ENCODE peak calls at places on chromosome 20, in six cellular contexts. One of them, this sample, is unnamed.

GRCh38 chr20:15760217-15760567 is 813.1 kb downstream of the KIF16B start:
- DNase-seq in T-helper 1 cell: no peak
- DNase-seq in pulmonary artery endothelial cell: no peak
- DNase-seq in AG09319: no peak
- DNase-seq in MCF 10A: no peak
- DNase-seq in CD4-positive, alpha-beta T cell: no peak
- DNase-seq in this sample: no peak

GRCh38 chr20:52192296-52193007 is 873 bp upstream of the ZFP64 start:
- DNase-seq in AG09319: no peak
- DNase-seq in MCF 10A: peak
- DNase-seq in CD4-positive, alpha-beta T cell: no peak
- DNase-seq in pulmonary artery endothelial cell: no peak
- DNase-seq in T-helper 1 cell: no peak
- DNase-seq in this sample: peak

GRCh38 chr20:46176744-46177378 is 58.7 kb downstream of the CD40 start:
- DNase-seq in MCF 10A: no peak
- DNase-seq in T-helper 1 cell: no peak
- DNase-seq in CD4-positive, alpha-beta T cell: no peak
- DNase-seq in AG09319: no peak
- DNase-seq in pulmonary artery endothelial cell: no peak
- DNase-seq in this sample: no peak

GRCh38 chr20:54122189-54122588 is 51.6 kb downstream of the CYP24A1 start:
- DNase-seq in MCF 10A: peak
- DNase-seq in CD4-positive, alpha-beta T cell: no peak
- DNase-seq in AG09319: no peak
- DNase-seq in T-helper 1 cell: no peak
- DNase-seq in pulmonary artery endothelial cell: no peak
- DNase-seq in this sample: no peak

GRCh38 chr20:54397292-54398155 is 77.9 kb upstream of the DOK5 start:
- DNase-seq in MCF 10A: no peak
- DNase-seq in T-helper 1 cell: no peak
- DNase-seq in pulmonary artery endothelial cell: no peak
- DNase-seq in CD4-positive, alpha-beta T cell: no peak
- DNase-seq in AG09319: no peak
- DNase-seq in this sample: no peak

GRCh38 chr20:50848341-50848808 is 53.5 kb downstream of the BCAS4 start:
- DNase-seq in pulmonary artery endothelial cell: no peak
- DNase-seq in MCF 10A: peak
- DNase-seq in CD4-positive, alpha-beta T cell: no peak
- DNase-seq in AG09319: no peak
- DNase-seq in T-helper 1 cell: no peak
- DNase-seq in this sample: peak

GRCh38 chr20:10739575-10739974 is 65.8 kb upstream of the JAG1 start:
- DNase-seq in CD4-positive, alpha-beta T cell: no peak
- DNase-seq in MCF 10A: peak
- DNase-seq in AG09319: no peak
- DNase-seq in T-helper 1 cell: no peak
- DNase-seq in pulmonary artery endothelial cell: no peak
- DNase-seq in this sample: no peak

GRCh38 chr20:29878281-29878741 is 1379.2 kb upstream of the DEFB115 start:
- DNase-seq in CD4-positive, alpha-beta T cell: no peak
- DNase-seq in pulmonary artery endothelial cell: no peak
- DNase-seq in MCF 10A: no peak
- DNase-seq in AG09319: no peak
- DNase-seq in T-helper 1 cell: no peak
- DNase-seq in this sample: no peak

GRCh38 chr20:62728028-62728780 is 19.6 kb downstream of the NTSR1 start:
- DNase-seq in pulmonary artery endothelial cell: no peak
- DNase-seq in T-helper 1 cell: no peak
- DNase-seq in CD4-positive, alpha-beta T cell: no peak
- DNase-seq in MCF 10A: no peak
- DNase-seq in AG09319: no peak
- DNase-seq in this sample: no peak

GRCh38 chr20:8246153-8246552 is 114.1 kb downstream of the PLCB1 start:
- DNase-seq in pulmonary artery endothelial cell: no peak
- DNase-seq in CD4-positive, alpha-beta T cell: no peak
- DNase-seq in AG09319: no peak
- DNase-seq in MCF 10A: no peak
- DNase-seq in T-helper 1 cell: no peak
- DNase-seq in this sample: no peak

GRCh38 chr20:24616258-24617079 is 147.0 kb downstream of the SYNDIG1 start:
- DNase-seq in pulmonary artery endothelial cell: no peak
- DNase-seq in AG09319: no peak
- DNase-seq in T-helper 1 cell: no peak
- DNase-seq in MCF 10A: no peak
- DNase-seq in CD4-positive, alpha-beta T cell: no peak
- DNase-seq in this sample: no peak

GRCh38 chr20:15196580-15197255 is 859.3 kb upstream of the FLRT3 start:
- DNase-seq in MCF 10A: no peak
- DNase-seq in CD4-positive, alpha-beta T cell: no peak
- DNase-seq in AG09319: no peak
- DNase-seq in pulmonary artery endothelial cell: no peak
- DNase-seq in T-helper 1 cell: no peak
- DNase-seq in this sample: no peak

GRCh38 chr20:53608456-53609413 is 15.1 kb upstream of the ZNF217 start:
- DNase-seq in pulmonary artery endothelial cell: no peak
- DNase-seq in CD4-positive, alpha-beta T cell: peak
- DNase-seq in AG09319: no peak
- DNase-seq in T-helper 1 cell: peak
- DNase-seq in MCF 10A: no peak
- DNase-seq in this sample: no peak

GRCh38 chr20:31710423-31711250 is 12.0 kb downstream of the BCL2L1 start:
- DNase-seq in pulmonary artery endothelial cell: no peak
- DNase-seq in AG09319: no peak
- DNase-seq in MCF 10A: peak
- DNase-seq in T-helper 1 cell: no peak
- DNase-seq in CD4-positive, alpha-beta T cell: no peak
- DNase-seq in this sample: no peak

GRCh38 chr20:57264908-57265648 is 1.4 kb downstream of the BMP7 start:
- DNase-seq in AG09319: no peak
- DNase-seq in T-helper 1 cell: no peak
- DNase-seq in CD4-positive, alpha-beta T cell: no peak
- DNase-seq in MCF 10A: no peak
- DNase-seq in pulmonary artery endothelial cell: no peak
- DNase-seq in this sample: peak

GRCh38 chr20:45117581-45117980 is 2.6 kb upstream of the WFDC5 start:
- DNase-seq in AG09319: no peak
- DNase-seq in pulmonary artery endothelial cell: no peak
- DNase-seq in CD4-positive, alpha-beta T cell: no peak
- DNase-seq in MCF 10A: no peak
- DNase-seq in T-helper 1 cell: no peak
- DNase-seq in this sample: no peak

GRCh38 chr20:15789083-15789482 is 784.2 kb downstream of the KIF16B start:
- DNase-seq in pulmonary artery endothelial cell: no peak
- DNase-seq in CD4-positive, alpha-beta T cell: no peak
- DNase-seq in T-helper 1 cell: no peak
- DNase-seq in AG09319: no peak
- DNase-seq in MCF 10A: no peak
- DNase-seq in this sample: no peak

GRCh38 chr20:549720-550496 is 6.3 kb upstream of the CSNK2A1 start:
- DNase-seq in MCF 10A: no peak
- DNase-seq in pulmonary artery endothelial cell: no peak
- DNase-seq in T-helper 1 cell: no peak
- DNase-seq in CD4-positive, alpha-beta T cell: no peak
- DNase-seq in AG09319: no peak
- DNase-seq in this sample: no peak

GRCh38 chr20:7938058-7938457 is 2.2 kb downstream of the HAO1 start:
- DNase-seq in pulmonary artery endothelial cell: no peak
- DNase-seq in CD4-positive, alpha-beta T cell: no peak
- DNase-seq in AG09319: no peak
- DNase-seq in MCF 10A: no peak
- DNase-seq in T-helper 1 cell: no peak
- DNase-seq in this sample: no peak

GRCh38 chr20:37999526-38000263 is 33.6 kb downstream of the TTI1 start:
- DNase-seq in CD4-positive, alpha-beta T cell: no peak
- DNase-seq in T-helper 1 cell: no peak
- DNase-seq in AG09319: no peak
- DNase-seq in MCF 10A: no peak
- DNase-seq in pulmonary artery endothelial cell: no peak
- DNase-seq in this sample: no peak

GRCh38 chr20:5364997-5365597 is 48.3 kb upstream of the PROKR2 start:
- DNase-seq in CD4-positive, alpha-beta T cell: no peak
- DNase-seq in MCF 10A: no peak
- DNase-seq in T-helper 1 cell: no peak
- DNase-seq in AG09319: no peak
- DNase-seq in pulmonary artery endothelial cell: no peak
- DNase-seq in this sample: no peak

GRCh38 chr20:54690323-54690722 is 214.9 kb downstream of the DOK5 start:
- DNase-seq in MCF 10A: no peak
- DNase-seq in pulmonary artery endothelial cell: no peak
- DNase-seq in AG09319: no peak
- DNase-seq in CD4-positive, alpha-beta T cell: no peak
- DNase-seq in T-helper 1 cell: no peak
- DNase-seq in this sample: no peak

GRCh38 chr20:16709017-16709416 is 20.8 kb upstream of the SNRPB2 start:
- DNase-seq in CD4-positive, alpha-beta T cell: no peak
- DNase-seq in MCF 10A: no peak
- DNase-seq in T-helper 1 cell: no peak
- DNase-seq in pulmonary artery endothelial cell: no peak
- DNase-seq in AG09319: no peak
- DNase-seq in this sample: peak

GRCh38 chr20:62710886-62711702 is 2.5 kb downstream of the NTSR1 start:
- DNase-seq in MCF 10A: peak
- DNase-seq in AG09319: no peak
- DNase-seq in pulmonary artery endothelial cell: no peak
- DNase-seq in CD4-positive, alpha-beta T cell: peak
- DNase-seq in T-helper 1 cell: no peak
- DNase-seq in this sample: no peak

GRCh38 chr20:11204926-11205768 is 531.3 kb upstream of the JAG1 start:
- DNase-seq in CD4-positive, alpha-beta T cell: no peak
- DNase-seq in AG09319: no peak
- DNase-seq in T-helper 1 cell: no peak
- DNase-seq in pulmonary artery endothelial cell: no peak
- DNase-seq in MCF 10A: peak
- DNase-seq in this sample: peak

GRCh38 chr20:45318386-45318939 is 10.4 kb upstream of the MATN4 start:
- DNase-seq in AG09319: no peak
- DNase-seq in pulmonary artery endothelial cell: no peak
- DNase-seq in CD4-positive, alpha-beta T cell: no peak
- DNase-seq in T-helper 1 cell: no peak
- DNase-seq in MCF 10A: no peak
- DNase-seq in this sample: no peak

GRCh38 chr20:59577809-59578601 is 26.3 kb upstream of the PHACTR3 start:
- DNase-seq in T-helper 1 cell: no peak
- DNase-seq in CD4-positive, alpha-beta T cell: no peak
- DNase-seq in AG09319: no peak
- DNase-seq in MCF 10A: no peak
- DNase-seq in pulmonary artery endothelial cell: no peak
- DNase-seq in this sample: no peak

GRCh38 chr20:22698443-22698842 is 114.1 kb upstream of the FOXA2 start:
- DNase-seq in T-helper 1 cell: no peak
- DNase-seq in MCF 10A: peak
- DNase-seq in CD4-positive, alpha-beta T cell: no peak
- DNase-seq in AG09319: no peak
- DNase-seq in pulmonary artery endothelial cell: no peak
- DNase-seq in this sample: no peak

GRCh38 chr20:3146732-3147341 is 12.8 kb downstream of the FASTKD5 start:
- DNase-seq in T-helper 1 cell: no peak
- DNase-seq in pulmonary artery endothelial cell: no peak
- DNase-seq in AG09319: no peak
- DNase-seq in MCF 10A: no peak
- DNase-seq in CD4-positive, alpha-beta T cell: no peak
- DNase-seq in this sample: no peak

GRCh38 chr20:3808141-3808479 is 12.0 kb downstream of the CDC25B start:
- DNase-seq in MCF 10A: peak
- DNase-seq in T-helper 1 cell: no peak
- DNase-seq in pulmonary artery endothelial cell: peak
- DNase-seq in AG09319: peak
- DNase-seq in CD4-positive, alpha-beta T cell: no peak
- DNase-seq in this sample: no peak

GRCh38 chr20:16535281-16535680 is 38.0 kb downstream of the KIF16B start:
- DNase-seq in MCF 10A: no peak
- DNase-seq in T-helper 1 cell: no peak
- DNase-seq in CD4-positive, alpha-beta T cell: no peak
- DNase-seq in AG09319: no peak
- DNase-seq in pulmonary artery endothelial cell: no peak
- DNase-seq in this sample: no peak

GRCh38 chr20:44204156-44204831 is 6.3 kb downstream of the OSER1 start:
- DNase-seq in AG09319: peak
- DNase-seq in MCF 10A: peak
- DNase-seq in pulmonary artery endothelial cell: peak
- DNase-seq in T-helper 1 cell: no peak
- DNase-seq in CD4-positive, alpha-beta T cell: no peak
- DNase-seq in this sample: no peak

GRCh38 chr20:1888796-1889463 is 6.3 kb upstream of the SIRPA start:
- DNase-seq in pulmonary artery endothelial cell: no peak
- DNase-seq in CD4-positive, alpha-beta T cell: no peak
- DNase-seq in T-helper 1 cell: no peak
- DNase-seq in AG09319: no peak
- DNase-seq in MCF 10A: peak
- DNase-seq in this sample: no peak